ENCODE peak calls at places on chromosomes 1 and 21, in five cellular contexts. C, V, L, P and R are unnamed samples.

GRCh38 chr1:86913399-86913895 is 479 bp downstream of the SELENOF start:
- DNase-seq in C (no peak), V (no peak), L (no peak), P (peak; percentile 60), R (peak; percentile 56)

GRCh38 chr1:181503130-181503810 is 20.0 kb downstream of the CACNA1E start:
- DNase-seq in C (no peak), V (no peak), L (no peak), P (no peak), R (no peak)

GRCh38 chr1:29581256-29581655 is 344.9 kb downstream of the PTPRU start:
- DNase-seq in C (no peak), V (no peak), L (no peak), P (no peak), R (no peak)

GRCh38 chr1:22157359-22157966 is 14.6 kb upstream of the WNT4 start:
- DNase-seq in C (no peak), V (no peak), L (no peak), P (no peak), R (no peak)

GRCh38 chr1:117606608-117607261 is 887 bp downstream of the TENT5C start:
- DNase-seq in C (no peak), V (peak; percentile 72), L (no peak), P (peak; percentile 69), R (peak; percentile 54)

GRCh38 chr1:6097824-6098223 is 52.1 kb downstream of the KCNAB2 start:
- DNase-seq in C (no peak), V (no peak), L (no peak), P (peak; percentile 3), R (no peak)

GRCh38 chr1:22930235-22930912 is 42.3 kb downstream of the LACTBL1 start:
- DNase-seq in C (peak; percentile 46), V (no peak), L (peak; percentile 68), P (peak; percentile 46), R (peak; percentile 53)

GRCh38 chr1:156246762-156247459 is 945 bp downstream of the PAQR6 start:
- DNase-seq in C (no peak), V (no peak), L (no peak), P (no peak), R (no peak)

GRCh38 chr1:108877324-108877812 is 583 bp downstream of the GPSM2 start:
- DNase-seq in C (no peak), V (no peak), L (no peak), P (peak; percentile 7), R (no peak)

GRCh38 chr1:151680812-151681211 is 35.8 kb downstream of the CELF3 start:
- DNase-seq in C (no peak), V (no peak), L (no peak), P (no peak), R (no peak)

GRCh38 chr1:214901718-214902117 is 180.8 kb upstream of the KCNK2 start:
- DNase-seq in C (no peak), V (no peak), L (no peak), P (no peak), R (no peak)

GRCh38 chr21:44466351-44466954 is 11.1 kb downstream of the LRRC3 start:
- DNase-seq in C (no peak), V (no peak), L (no peak), P (no peak), R (no peak)